ENCODE peak calls at places on chromosomes 16 and 17, in six cellular contexts. T, N, V, M, G and U are unnamed samples.

GRCh38 chr16:19382084-19382801 is 35.4 kb upstream of the TMC5 start:
- DNase-seq in T (no peak), G (no peak), M (no peak), N (no peak), V (no peak), U (no peak)

GRCh38 chr16:705748-706188 is at the start of gene FBXL16:
- DNase-seq in V (no peak), G (no peak), M (no peak), N (no peak), T (no peak), U (no peak)

GRCh38 chr17:44374306-44375195 is 10.9 kb upstream of the FAM171A2 start:
- DNase-seq in G (no peak), T (no peak), M (no peak), V (no peak), N (no peak), U (no peak)

GRCh38 chr17:80791758-80792284 is 199.8 kb upstream of the CHMP6 start:
- DNase-seq in M (peak), T (peak), G (peak), N (peak), V (no peak), U (peak)

GRCh38 chr16:57732011-57732410 is 3.6 kb upstream of the KATNB1 start:
- DNase-seq in N (peak), M (no peak), T (peak), V (no peak), G (no peak), U (no peak)

GRCh38 chr17:6374271-6374691 is 60.6 kb downstream of the AIPL1 start:
- DNase-seq in M (no peak), V (no peak), T (no peak), G (no peak), N (no peak), U (no peak)

GRCh38 chr16:62475573-62475972 is 439.3 kb upstream of the CDH8 start:
- DNase-seq in G (no peak), V (no peak), M (no peak), N (no peak), T (peak), U (no peak)

GRCh38 chr16:19885456-19886060 is 910 bp upstream of the GPRC5B start:
- DNase-seq in M (no peak), G (no peak), N (peak), V (peak), T (peak), U (no peak)

GRCh38 chr17:63698886-63699637 is 863 bp downstream of the LIMD2 start:
- DNase-seq in M (peak), V (peak), G (peak), T (peak), N (peak), U (no peak)

GRCh38 chr16:56269276-56269675 is 78.0 kb downstream of the GNAO1 start:
- DNase-seq in T (no peak), M (peak), V (no peak), N (no peak), G (no peak), U (no peak)

GRCh38 chr16:69311533-69312388 is 611 bp downstream of the VPS4A start:
- DNase-seq in V (no peak), G (peak), T (peak), M (peak), N (peak), U (no peak)

GRCh38 chr16:5971924-5972323 is 874.3 kb upstream of the EEF2KMT start:
- DNase-seq in N (no peak), G (no peak), V (no peak), M (no peak), T (no peak), U (no peak)

GRCh38 chr17:31308372-31308905 is 5.4 kb downstream of the EVI2B start:
- DNase-seq in V (no peak), G (no peak), M (no peak), N (no peak), T (no peak), U (no peak)

GRCh38 chr17:57940217-57940616 is 15.0 kb downstream of the CUEDC1 start:
- DNase-seq in N (no peak), V (no peak), M (no peak), G (no peak), T (peak), U (no peak)

GRCh38 chr17:29615048-29615385 is 7.7 kb downstream of the CORO6 start:
- DNase-seq in V (no peak), G (peak), T (no peak), M (no peak), N (no peak), U (no peak)

GRCh38 chr16:66508261-66508913 is 41.5 kb downstream of the TK2 start:
- DNase-seq in N (peak), G (no peak), T (no peak), V (no peak), M (peak), U (peak)

GRCh38 chr17:57808882-57809281 is 41.0 kb downstream of the MRPS23 start:
- DNase-seq in T (no peak), N (no peak), V (no peak), M (no peak), G (no peak), U (no peak)

GRCh38 chr16:86466695-86467406 is 43.5 kb upstream of the FOXF1 start:
- DNase-seq in N (no peak), T (no peak), G (no peak), V (no peak), M (peak), U (no peak)

GRCh38 chr16:78570409-78571141 is 471.1 kb downstream of the WWOX start:
- DNase-seq in V (no peak), N (no peak), T (no peak), M (no peak), G (no peak), U (no peak)

GRCh38 chr17:80892019-80892855 is 99.4 kb upstream of the CHMP6 start:
- DNase-seq in G (no peak), M (peak), N (peak), V (peak), T (peak), U (no peak)

GRCh38 chr16:11742041-11742535 is 569 bp downstream of the TXNDC11 start:
- DNase-seq in T (peak), M (peak), V (peak), G (peak), N (no peak), U (no peak)

GRCh38 chr17:61426482-61427304 is 25.5 kb upstream of the TBX4 start:
- DNase-seq in M (no peak), V (no peak), N (no peak), G (no peak), T (no peak), U (no peak)

GRCh38 chr17:38728290-38728831 is 1.8 kb upstream of the CISD3 start:
- DNase-seq in N (no peak), T (no peak), M (no peak), V (no peak), G (peak), U (no peak)

GRCh38 chr17:43701318-43701743 is 39.6 kb upstream of the MEOX1 start:
- DNase-seq in M (no peak), N (peak), V (no peak), G (peak), T (no peak), U (no peak)

GRCh38 chr16:72848045-72848410 is 199.9 kb downstream of the ZFHX3 start:
- DNase-seq in N (no peak), M (no peak), V (no peak), G (no peak), T (no peak), U (no peak)

GRCh38 chr16:11587643-11588247 is 1.0 kb upstream of the LITAF start:
- DNase-seq in M (no peak), N (no peak), V (peak), T (no peak), G (no peak), U (no peak)

GRCh38 chr17:81834831-81835267 is at the start of gene PPP1R27:
- DNase-seq in N (no peak), M (no peak), G (no peak), T (no peak), V (no peak), U (no peak)

GRCh38 chr17:13420294-13421277 is 181.1 kb downstream of the HS3ST3A1 start:
- DNase-seq in G (no peak), T (no peak), N (peak), M (no peak), V (no peak), U (no peak)

GRCh38 chr17:5678171-5678570 is 93.9 kb upstream of the NLRP1 start:
- DNase-seq in M (no peak), T (no peak), G (no peak), N (no peak), V (no peak), U (no peak)

GRCh38 chr17:20562587-20562986 is 16.9 kb upstream of the CDRT15L2 start:
- DNase-seq in N (no peak), G (no peak), V (no peak), M (no peak), T (no peak), U (no peak)

GRCh38 chr16:68607443-68607842 is 37.7 kb upstream of the CDH3 start:
- DNase-seq in M (no peak), N (no peak), V (no peak), T (no peak), G (no peak), U (no peak)

GRCh38 chr16:57531635-57532220 is 4.6 kb downstream of the CCDC102A start:
- DNase-seq in T (no peak), M (peak), G (no peak), N (no peak), V (no peak), U (no peak)

GRCh38 chr16:78551487-78552085 is 452.1 kb downstream of the WWOX start:
- DNase-seq in T (no peak), M (no peak), V (no peak), G (peak), N (no peak), U (no peak)

GRCh38 chr17:61411114-61411943 is 11.7 kb downstream of the TBX2 start:
- DNase-seq in G (no peak), M (peak), V (no peak), N (peak), T (peak), U (no peak)

GRCh38 chr17:39753514-39754160 is 15.9 kb downstream of the GRB7 start:
- DNase-seq in N (no peak), T (peak), M (peak), V (peak), G (no peak), U (no peak)

GRCh38 chr17:39898088-39898487 is 20.3 kb downstream of the GSDMB start:
- DNase-seq in V (no peak), G (no peak), N (no peak), T (no peak), M (no peak), U (no peak)

GRCh38 chr16:1014771-1015495 is 33.4 kb downstream of the SOX8 start:
- DNase-seq in V (peak), M (no peak), G (no peak), N (peak), T (no peak), U (no peak)

GRCh38 chr17:77101521-77102410 is 39.0 kb upstream of the SEC14L1 start:
- DNase-seq in T (no peak), V (no peak), M (no peak), G (no peak), N (no peak), U (peak)
- H3K4me3 ChIP-seq in T (no peak), V (no peak), M (no peak), G (no peak), N (no peak), U (no peak)

GRCh38 chr17:28226563-28226962 is 92.4 kb upstream of the TMEM97 start:
- DNase-seq in T (peak), N (no peak), G (no peak), M (no peak), V (no peak), U (no peak)
- H3K4me3 ChIP-seq in T (no peak), N (no peak), G (no peak), M (no peak), V (no peak), U (no peak)

GRCh38 chr16:48492131-48492530 is 106.9 kb upstream of the SIAH1 start:
- DNase-seq in G (no peak), V (no peak), N (peak), T (no peak), M (no peak), U (no peak)
- H3K4me3 ChIP-seq in G (no peak), V (no peak), N (no peak), T (no peak), M (no peak), U (no peak)

DNA sequence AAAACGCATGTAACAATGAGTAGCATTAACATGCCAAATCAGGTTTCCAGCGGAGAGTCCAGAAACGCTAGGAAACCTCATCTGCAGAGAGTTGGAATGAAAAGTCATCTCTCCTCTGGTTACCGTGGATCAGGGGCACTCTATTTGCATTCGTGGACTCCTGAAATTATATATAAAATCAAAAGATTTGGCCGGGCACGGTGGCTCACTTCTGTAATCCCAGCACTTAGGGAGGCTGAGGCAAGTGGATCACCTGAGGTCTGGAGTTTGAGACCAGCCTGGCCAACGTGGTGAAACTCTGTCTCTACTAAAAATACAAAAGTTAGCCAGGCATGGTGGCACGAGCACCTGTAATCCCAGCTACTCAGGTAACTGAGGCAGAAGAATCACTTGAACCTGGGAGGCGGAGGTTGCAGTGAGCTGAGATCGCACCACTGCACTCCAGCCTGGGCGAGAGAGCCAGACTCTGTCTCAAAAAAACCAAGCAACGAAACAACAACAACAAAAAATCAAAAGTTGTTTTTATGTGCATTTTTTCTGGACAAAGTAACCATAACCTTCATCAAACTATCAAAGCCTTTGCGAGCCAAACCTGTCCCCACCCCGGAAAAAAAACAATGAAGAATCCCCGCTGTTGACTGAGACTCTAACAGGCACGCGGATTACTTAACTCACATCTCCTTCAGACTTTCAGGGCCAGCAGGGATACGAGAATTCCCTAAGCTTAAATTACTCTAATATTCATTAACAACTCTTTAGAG is 79.7 kb upstream of the CREBBP start:
- DNase-seq in G (no peak), M (no peak), T (no peak), V (no peak), N (no peak), U (no peak)
- H3K4me3 ChIP-seq in G (no peak), M (peak), T (no peak), V (peak), N (peak), U (peak)

GRCh38 chr16:85321856-85322271 is 209.6 kb upstream of the CIBAR2 start:
- DNase-seq in M (peak), V (peak), G (no peak), N (peak), T (peak), U (no peak)
- H3K4me3 ChIP-seq in M (no peak), V (peak), G (no peak), N (no peak), T (no peak), U (peak)